ENCODE peak calls at places on chromosomes 12 and 14, in six cellular contexts. Z, O, L, T, J and F are unnamed samples. For H3K9me3, the result is how much of the 10 kb centered on the place peaks cover.

GRCh38 chr12:88305491-88305890 is 163.4 kb downstream of the TMTC3 start:
- DNase-seq in Z (no peak), O (no peak), L (peak), T (no peak), J (no peak), F (no peak)

GRCh38 chr14:102911541-102911951 is 10.9 kb upstream of the AMN start:
- DNase-seq in Z (no peak), O (no peak), L (no peak), T (no peak), J (no peak), F (no peak)

GRCh38 chr12:32589165-32589891 is 89.8 kb upstream of the DNM1L start:
- DNase-seq in Z (no peak), O (no peak), L (no peak), T (no peak), J (no peak), F (no peak)

GRCh38 chr12:121800694-121801600 is 2.9 kb upstream of the SETD1B start:
- DNase-seq in Z (peak), O (peak), L (peak), T (peak), J (peak), F (peak)

GRCh38 chr12:110546339-110546738 is 36.8 kb downstream of the PPTC7 start:
- DNase-seq in Z (no peak), O (no peak), L (peak), T (no peak), J (peak), F (no peak)

GRCh38 chr12:49959570-49960473 is 1.9 kb upstream of the AQP5 start:
- DNase-seq in Z (no peak), O (no peak), L (peak), T (no peak), J (peak), F (peak)

GRCh38 chr14:91417134-91417982 is at the start of gene CCDC88C:
- DNase-seq in Z (peak), O (peak), L (no peak), T (peak), J (peak), F (peak)

GRCh38 chr14:21997300-21997699 is 323.7 kb upstream of the OR4E1 start:
- DNase-seq in Z (no peak), O (no peak), L (peak), T (no peak), J (peak), F (no peak)

GRCh38 chr12:58034311-58034710 is 92.9 kb downstream of the ATP23 start:
- DNase-seq in Z (no peak), O (no peak), L (no peak), T (no peak), J (no peak), F (no peak)

GRCh38 chr14:76917158-76917596 is 91.0 kb downstream of the LRRC74A start:
- DNase-seq in Z (peak), O (peak), L (peak), T (peak), J (peak), F (peak)

GRCh38 chr14:23352506-23353432 is at the start of gene SLC22A17:
- DNase-seq in Z (peak), O (peak), L (peak), T (peak), J (peak), F (peak)

GRCh38 chr14:63881926-63882325 is 29.1 kb downstream of the SYNE2 start:
- DNase-seq in Z (no peak), O (no peak), L (no peak), T (no peak), J (no peak), F (no peak)

GRCh38 chr12:26953447-26953846 is 15.2 kb downstream of the FGFR1OP2 start:
- DNase-seq in Z (no peak), O (no peak), L (no peak), T (no peak), J (no peak), F (no peak)

GRCh38 chr12:53187145-53187899 is 6.6 kb upstream of the CSAD start:
- DNase-seq in Z (no peak), O (no peak), L (no peak), T (no peak), J (peak), F (no peak)

GRCh38 chr12:29131539-29131938 is 17.5 kb upstream of the FAR2 start:
- DNase-seq in Z (no peak), O (no peak), L (no peak), T (no peak), J (no peak), F (no peak)

GRCh38 chr12:65333649-65334048 is 55.2 kb downstream of the MSRB3 start:
- DNase-seq in Z (no peak), O (no peak), L (no peak), T (no peak), J (no peak), F (no peak)

GRCh38 chr14:65225299-65226159 is 123.2 kb upstream of the MAX start:
- DNase-seq in Z (no peak), O (no peak), L (no peak), T (no peak), J (no peak), F (no peak)

GRCh38 chr12:51593539-51593938 is 2.5 kb downstream of the SCN8A start:
- DNase-seq in Z (no peak), O (no peak), L (peak), T (no peak), J (peak), F (no peak)

GRCh38 chr12:52243264-52243773 is 10.3 kb downstream of the KRT7 start:
- DNase-seq in Z (peak), O (no peak), L (peak), T (no peak), J (no peak), F (no peak)

GRCh38 chr12:9673404-9674225 is 4.1 kb downstream of the CLEC2D start:
- DNase-seq in Z (peak), O (peak), L (peak), T (peak), J (peak), F (peak)

GRCh38 chr12:11762723-11763326 is 113.4 kb downstream of the ETV6 start:
- DNase-seq in Z (no peak), O (no peak), L (no peak), T (no peak), J (no peak), F (no peak)

GRCh38 chr12:27176765-27177164 is 67.3 kb upstream of the STK38L start:
- DNase-seq in Z (no peak), O (no peak), L (peak), T (no peak), J (no peak), F (no peak)

GRCh38 chr12:85461127-85461526 is 181.1 kb downstream of the ALX1 start:
- DNase-seq in Z (no peak), O (no peak), L (peak), T (no peak), J (no peak), F (no peak)

GRCh38 chr14:79596531-79596930 is 614.8 kb downstream of the DIO2 start:
- DNase-seq in Z (no peak), O (no peak), L (no peak), T (no peak), J (no peak), F (no peak)

GRCh38 chr12:121789800-121790748 is 3.4 kb downstream of the RHOF start:
- DNase-seq in Z (peak), O (peak), L (no peak), T (peak), J (no peak), F (peak)

GRCh38 chr12:94172031-94172430 is 23.7 kb downstream of the PLXNC1 start:
- DNase-seq in Z (no peak), O (no peak), L (no peak), T (no peak), J (no peak), F (no peak)

GRCh38 chr12:120656008-120656407 is 15.6 kb downstream of the CABP1 start:
- DNase-seq in Z (no peak), O (no peak), L (no peak), T (no peak), J (no peak), F (no peak)

GRCh38 chr12:34598851-34599529 is 576.7 kb downstream of the ALG10 start:
- DNase-seq in Z (no peak), O (no peak), L (no peak), T (no peak), J (peak), F (no peak)

GRCh38 chr12:34601689-34602088 is 579.4 kb downstream of the ALG10 start:
- DNase-seq in Z (no peak), O (no peak), L (no peak), T (no peak), J (no peak), F (no peak)

GRCh38 chr12:34602213-34602940 is 580.1 kb downstream of the ALG10 start:
- DNase-seq in Z (no peak), O (no peak), L (no peak), T (no peak), J (no peak), F (peak)

GRCh38 chr12:34599530-34600513 is 577.5 kb downstream of the ALG10 start:
- DNase-seq in Z (no peak), O (no peak), L (no peak), T (no peak), J (peak), F (no peak)

GRCh38 chr12:34600592-34601462 is 578.5 kb downstream of the ALG10 start:
- DNase-seq in Z (no peak), O (no peak), L (no peak), T (no peak), J (no peak), F (no peak)
- H3K9me3 ChIP-seq in Z (under half), O (under half), L (under half), T (half or more), J (half or more), F (under half)

GRCh38 chr12:33926095-33926494 is 96.2 kb upstream of the ALG10 start:
- DNase-seq in Z (no peak), O (no peak), L (no peak), T (no peak), J (no peak), F (no peak)
- H3K9me3 ChIP-seq in Z (under half), O (under half), L (under half), T (under half), J (under half), F (under half)

DNA sequence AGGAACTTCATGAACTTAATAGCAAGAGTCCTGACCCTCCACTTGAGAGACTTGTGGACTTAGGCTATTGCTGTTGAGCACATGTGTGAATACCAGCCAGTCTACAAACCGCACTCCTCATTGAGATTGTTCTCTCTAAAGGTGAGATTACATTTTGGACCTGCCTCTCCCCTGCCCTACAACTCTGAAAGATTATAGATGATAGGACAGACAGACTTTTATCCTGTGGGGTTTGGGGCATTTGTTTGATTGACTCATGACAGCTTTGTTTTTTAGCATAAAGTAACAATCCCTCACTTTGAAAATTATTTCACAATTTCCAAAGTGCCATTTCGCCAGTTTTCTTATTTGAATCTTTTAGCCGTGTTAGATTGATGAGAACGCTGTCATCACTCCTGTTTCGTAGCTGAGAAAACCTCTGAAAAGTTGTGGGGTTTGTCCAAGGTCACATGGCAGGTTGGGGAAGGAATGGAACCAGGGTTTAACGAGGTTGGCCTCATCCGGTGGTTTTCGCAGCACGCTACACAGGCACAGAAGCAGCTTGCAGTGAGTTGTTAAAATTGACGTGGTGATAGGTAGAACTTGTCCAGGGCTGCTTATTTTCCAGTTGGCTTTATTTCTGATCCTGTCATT is 836 bp downstream of the EVL start:
- DNase-seq in Z (no peak), O (no peak), L (no peak), T (no peak), J (no peak), F (peak)
- H3K9me3 ChIP-seq in Z (under half), O (under half), L (under half), T (under half), J (under half), F (under half)

DNA sequence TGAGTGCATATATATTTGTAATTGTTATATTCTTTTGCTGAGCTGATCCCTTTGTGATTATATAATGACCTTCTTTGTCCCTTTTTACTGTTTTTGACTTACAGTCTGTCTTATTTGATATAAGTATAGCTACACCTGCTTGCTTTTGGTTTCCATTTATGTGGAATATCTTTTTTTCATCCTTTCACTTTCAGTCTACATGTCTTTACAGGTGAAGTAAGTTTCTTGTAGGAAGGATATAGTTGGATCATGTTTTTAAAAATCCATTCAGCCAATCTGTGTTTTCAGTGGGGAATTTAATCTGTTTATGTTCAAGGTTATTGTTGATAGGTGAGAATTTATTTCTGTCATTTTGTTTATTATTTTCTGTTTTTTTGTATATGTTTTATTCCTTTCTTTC is 12.1 kb downstream of the GZMH start:
- DNase-seq in Z (no peak), O (no peak), L (peak), T (no peak), J (no peak), F (no peak)
- H3K9me3 ChIP-seq in Z (under half), O (under half), L (under half), T (half or more), J (under half), F (under half)